ENCODE peak calls at places on chromosomes 11 and 22, in five cellular contexts. O, P, U, A and I are unnamed samples.

GRCh38 chr22:35454416-35455054 is 54.6 kb downstream of the MCM5 start:
- DNase-seq in O (no peak), P (peak; percentile 39), U (peak; percentile 65), A (no peak), I (no peak)

GRCh38 chr11:65766535-65766934 is 14.2 kb downstream of the AP5B1 start:
- DNase-seq in O (no peak), P (no peak), U (no peak), A (no peak), I (no peak)

GRCh38 chr11:95690100-95690499 is 99.5 kb downstream of the FAM76B start:
- DNase-seq in O (no peak), P (no peak), U (no peak), A (no peak), I (no peak)

GRCh38 chr22:41976070-41976901 is 7.0 kb downstream of the SEPTIN3 start:
- DNase-seq in O (no peak), P (no peak), U (peak; percentile 72), A (peak; percentile 69), I (no peak)

GRCh38 chr11:3133456-3134217 is 31.5 kb downstream of the OSBPL5 start:
- DNase-seq in O (peak; percentile 64), P (peak; percentile 39), U (peak; percentile 3), A (no peak), I (no peak)

GRCh38 chr11:44014968-44015623 is 32.7 kb upstream of the ACCSL start:
- DNase-seq in O (peak; percentile 23), P (no peak), U (no peak), A (no peak), I (no peak)

GRCh38 chr11:12125609-12126149 is 15.3 kb downstream of the MICAL2 start:
- DNase-seq in O (no peak), P (no peak), U (no peak), A (no peak), I (no peak)

GRCh38 chr11:36060926-36061325 is 117.1 kb downstream of the LDLRAD3 start:
- DNase-seq in O (no peak), P (no peak), U (no peak), A (no peak), I (no peak)

GRCh38 chr11:130190371-130190881 is 30.8 kb downstream of the ST14 start:
- DNase-seq in O (no peak), P (no peak), U (no peak), A (no peak), I (no peak)

GRCh38 chr11:84398017-84398626 is 1112.0 kb upstream of the CCDC90B start:
- DNase-seq in O (no peak), P (no peak), U (peak; percentile 59), A (peak; percentile 55), I (no peak)

GRCh38 chr11:130816941-130817607 is 99.2 kb downstream of the SNX19 start:
- DNase-seq in O (no peak), P (no peak), U (no peak), A (no peak), I (no peak)

GRCh38 chr11:113505541-113506375 is 30.6 kb upstream of the DRD2 start:
- DNase-seq in O (no peak), P (no peak), U (peak; percentile 16), A (peak; percentile 7), I (no peak)

GRCh38 chr22:23231471-23232093 is 51.3 kb downstream of the BCR start:
- DNase-seq in O (no peak), P (no peak), U (no peak), A (no peak), I (no peak)

GRCh38 chr11:113593698-113594308 is 112.3 kb downstream of the TMPRSS5 start:
- DNase-seq in O (no peak), P (no peak), U (no peak), A (no peak), I (no peak)

GRCh38 chr11:2582436-2582931 is 117.3 kb downstream of the KCNQ1OT1 start:
- DNase-seq in O (no peak), P (peak; percentile 18), U (peak; percentile 7), A (peak; percentile 5), I (no peak)

GRCh38 chr22:38246692-38247091 is 26.1 kb downstream of the TMEM184B start:
- DNase-seq in O (peak; percentile 95), P (peak; percentile 64), U (no peak), A (no peak), I (no peak)

GRCh38 chr22:36386351-36386899 is 1.3 kb downstream of the MYH9 start:
- DNase-seq in O (peak; percentile 78), P (no peak), U (peak; percentile 24), A (peak; percentile 56), I (no peak)

GRCh38 chr11:15816270-15816871 is 540.0 kb downstream of the SOX6 start:
- DNase-seq in O (peak; percentile 77), P (peak; percentile 23), U (no peak), A (no peak), I (no peak)

GRCh38 chr22:42624551-42625106 is 9.9 kb upstream of the POLDIP3 start:
- DNase-seq in O (no peak), P (no peak), U (no peak), A (no peak), I (no peak)

GRCh38 chr11:110782616-110783015 is 70.4 kb upstream of the ARHGAP20 start:
- DNase-seq in O (no peak), P (no peak), U (no peak), A (no peak), I (no peak)

GRCh38 chr11:102914238-102915043 is 39.7 kb upstream of the MMP12 start:
- DNase-seq in O (no peak), P (no peak), U (no peak), A (peak; percentile 29), I (peak; percentile 48)

GRCh38 chr11:15166204-15166603 is 51.5 kb downstream of the INSC start:
- DNase-seq in O (no peak), P (no peak), U (no peak), A (no peak), I (no peak)

GRCh38 chr11:12005476-12005875 is 3.0 kb downstream of the DKK3 start:
- DNase-seq in O (no peak), P (no peak), U (no peak), A (no peak), I (no peak)

GRCh38 chr11:87286338-87286737 is 248.6 kb downstream of the TMEM135 start:
- DNase-seq in O (no peak), P (no peak), U (no peak), A (no peak), I (no peak)

GRCh38 chr11:87280143-87280542 is 242.4 kb downstream of the TMEM135 start:
- DNase-seq in O (no peak), P (no peak), U (no peak), A (no peak), I (no peak)

GRCh38 chr11:87281496-87281895 is 243.8 kb downstream of the TMEM135 start:
- DNase-seq in O (no peak), P (no peak), U (no peak), A (no peak), I (no peak)

DNA sequence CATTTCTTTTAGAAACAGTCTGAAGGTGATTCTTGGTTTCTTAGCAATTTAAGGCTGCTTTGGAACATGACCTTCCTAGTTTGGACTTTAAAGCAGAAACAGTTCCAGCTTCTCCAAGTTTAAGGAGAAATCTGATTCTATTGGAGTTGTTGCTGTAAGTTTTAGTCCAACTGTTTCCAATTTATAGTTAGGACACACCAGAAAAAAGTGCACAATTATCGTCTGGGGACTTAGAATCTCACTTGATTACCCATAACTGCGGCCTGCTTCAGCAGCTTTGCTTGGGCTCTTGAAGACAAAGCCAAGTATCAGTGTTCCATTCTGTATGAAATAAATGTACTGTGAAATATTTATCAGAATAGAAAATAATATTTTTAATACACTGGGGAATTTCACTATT is 246.6 kb downstream of the TMEM135 start:
- DNase-seq in O (no peak), P (no peak), U (no peak), A (no peak), I (no peak)
- H3K4me1 ChIP-seq in O (peaks cover 5% of the 10 kb centered on the region), P (no peaks in the 10 kb centered on the region), U (no peaks in the 10 kb centered on the region), A (no peaks in the 10 kb centered on the region), I (no peaks in the 10 kb centered on the region)

GRCh38 chr11:13966486-13966885 is 4.0 kb downstream of the SPON1 start:
- DNase-seq in O (no peak), P (no peak), U (no peak), A (no peak), I (no peak)
- H3K4me3 ChIP-seq in O (no peak overlapping the region), P (no peak overlapping the region), U (no peak overlapping the region), A (no peak overlapping the region), I (no peak overlapping the region)

GRCh38 chr11:85414175-85414574 is 213.0 kb downstream of the DLG2 start:
- DNase-seq in O (no peak), P (no peak), U (no peak), A (no peak), I (no peak)
- H3K9me3 ChIP-seq in O (peaks cover 46% of the 10 kb centered on the region), P (no peaks in the 10 kb centered on the region), U (no peaks in the 10 kb centered on the region), A (no peaks in the 10 kb centered on the region), I (no peaks in the 10 kb centered on the region)

GRCh38 chr11:61418136-61418535 is 11.6 kb downstream of the CPSF7 start:
- DNase-seq in O (no peak), P (no peak), U (no peak), A (no peak), I (no peak)
- H3K4me1 ChIP-seq in O (no peaks in the 10 kb centered on the region), P (peaks cover 2% of the 10 kb centered on the region), U (no peaks in the 10 kb centered on the region), A (no peaks in the 10 kb centered on the region), I (no peaks in the 10 kb centered on the region)

DNA sequence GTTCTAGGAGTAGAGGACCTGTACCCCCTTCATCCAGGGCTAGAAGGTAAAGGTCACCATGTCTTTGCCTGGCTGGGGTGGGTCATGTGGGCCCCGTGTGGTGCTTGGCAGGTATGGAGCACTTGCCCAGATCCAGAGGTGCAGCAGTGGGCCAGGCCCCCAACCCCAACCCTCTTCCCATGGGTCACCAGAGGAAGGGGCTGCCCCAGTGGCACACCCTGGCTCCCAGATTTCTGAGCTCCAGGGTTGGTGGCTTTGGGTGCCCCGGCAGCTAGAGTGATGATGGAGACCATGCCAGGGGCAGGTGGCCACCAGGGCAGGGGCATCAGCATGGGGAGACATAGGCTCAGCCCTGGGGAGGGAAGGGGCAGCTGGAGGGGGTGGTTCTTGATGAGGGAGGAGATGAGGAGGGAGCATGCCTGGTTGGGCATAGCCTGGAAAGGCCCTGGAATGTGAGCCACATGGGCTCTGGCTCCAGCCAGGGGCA is 2.3 kb upstream of the GP1BB start:
- DNase-seq in O (no peak), P (no peak), U (no peak), A (no peak), I (no peak)
- H3K4me3 ChIP-seq in O (no peak overlapping the region), P (no peak overlapping the region), U (no peak overlapping the region), A (no peak overlapping the region), I (no peak overlapping the region)

DNA sequence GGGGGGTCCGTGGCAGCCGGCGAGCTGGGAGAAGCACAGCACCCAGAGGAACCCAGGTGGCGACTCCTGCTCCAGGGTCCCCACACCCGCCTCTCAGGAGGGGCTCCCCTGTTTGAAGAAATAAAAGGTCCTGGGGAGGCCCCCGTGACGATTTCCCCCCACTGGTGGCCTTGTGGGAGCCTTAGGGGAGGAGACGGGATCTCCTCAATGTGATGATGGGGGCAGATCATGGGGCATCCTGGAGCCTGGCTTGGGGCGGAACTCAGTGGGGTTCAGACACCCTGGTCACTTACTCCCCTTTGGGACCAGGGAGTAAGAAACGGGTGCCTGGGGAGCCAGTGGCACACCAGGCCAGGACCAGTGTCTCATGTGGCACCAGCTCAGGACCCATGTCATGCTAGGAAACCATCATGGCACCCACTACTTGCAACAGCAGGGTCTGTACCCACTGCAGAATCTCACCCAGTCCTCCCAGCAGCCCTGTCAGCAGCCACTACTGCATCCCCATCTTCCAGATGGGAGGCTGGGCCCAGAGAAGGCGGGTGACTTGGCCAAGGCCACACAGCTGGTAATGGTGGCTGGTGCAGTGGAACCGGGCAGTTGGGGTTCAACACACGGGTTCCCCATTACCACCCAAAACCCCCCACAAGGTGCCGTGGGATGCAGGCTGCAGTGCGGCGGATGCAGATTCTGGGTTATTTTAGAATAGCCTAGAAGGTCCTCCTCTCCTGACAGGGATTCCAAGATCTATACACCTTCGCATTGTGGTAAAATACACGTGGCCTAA is 130.7 kb downstream of the CTTN start:
- DNase-seq in O (no peak), P (no peak), U (peak; percentile 1), A (no peak), I (no peak)
- H3K9me3 ChIP-seq in O (no peaks in the 10 kb centered on the region), P (no peaks in the 10 kb centered on the region), U (no peaks in the 10 kb centered on the region), A (no peaks in the 10 kb centered on the region), I (no peaks in the 10 kb centered on the region)